ENCODE peak calls at places on chromosomes 5 and 9, in ten cellular contexts. K is stomach, Z is heart left ventricle, W is small intestine, Q is body of pancreas, H is ovary, U is sigmoid colon, E is K562, R is tibial nerve, D is lower lobe of right lung. T is an unnamed sample.

GRCh38 chr5:115956957-115957356 is 5.3 kb upstream of the LVRN start:
- DNase-seq in K (no peak), Z (no peak), W (no peak), Q (no peak), H (no peak), U (no peak), E (no peak), R (no peak), D (no peak), T (no peak)

GRCh38 chr9:27377147-27377807 is 80.3 kb upstream of the EQTN start:
- DNase-seq in K (no peak), Z (no peak), W (peak; percentile 54), Q (no peak), H (no peak), U (no peak), E (peak; percentile 4), R (no peak), D (no peak), T (peak; percentile 65)

GRCh38 chr5:164504141-164504772 is 998.8 kb downstream of the MAT2B start:
- DNase-seq in K (peak; percentile 36), Z (no peak), W (peak; percentile 47), Q (peak; percentile 46), H (peak; percentile 15), U (no peak), E (peak; percentile 33), R (peak; percentile 61), D (no peak), T (no peak)

GRCh38 chr9:113719919-113720318 is 156.2 kb upstream of the ZNF618 start:
- DNase-seq in K (no peak), Z (no peak), W (no peak), Q (no peak), H (no peak), U (no peak), E (no peak), R (no peak), D (no peak), T (no peak)

GRCh38 chr5:102932781-102933180 is 177.7 kb downstream of the PAM start:
- DNase-seq in K (no peak), Z (no peak), W (no peak), Q (no peak), H (no peak), U (no peak), E (no peak), R (no peak), D (no peak), T (no peak)

GRCh38 chr9:96236854-96237545 is 65.0 kb downstream of the HSD17B3 start:
- DNase-seq in K (no peak), Z (no peak), W (no peak), Q (no peak), H (no peak), U (no peak), E (no peak), R (no peak), D (no peak), T (no peak)

GRCh38 chr5:68134033-68134668 is 81.4 kb upstream of the PIK3R1 start:
- DNase-seq in K (no peak), Z (no peak), W (no peak), Q (no peak), H (no peak), U (no peak), E (no peak), R (no peak), D (no peak), T (no peak)

GRCh38 chr5:56607551-56607950 is 207.8 kb upstream of the MAP3K1 start:
- DNase-seq in K (no peak), Z (no peak), W (no peak), Q (no peak), H (no peak), U (no peak), E (no peak), R (no peak), D (no peak), T (no peak)

GRCh38 chr5:181189962-181190710 is 14.9 kb downstream of the TRIM7 start:
- DNase-seq in K (peak; percentile 33), Z (no peak), W (peak; percentile 30), Q (peak; percentile 36), H (peak; percentile 51), U (peak; percentile 75), E (no peak), R (no peak), D (no peak), T (no peak)

GRCh38 chr5:59517926-59518585 is 375.5 kb downstream of the PDE4D start:
- DNase-seq in K (no peak), Z (no peak), W (no peak), Q (no peak), H (no peak), U (no peak), E (no peak), R (no peak), D (no peak), T (no peak)

GRCh38 chr5:136210259-136210658 is 17.3 kb upstream of the SMIM32 start:
- DNase-seq in K (no peak), Z (no peak), W (no peak), Q (no peak), H (no peak), U (no peak), E (no peak), R (no peak), D (no peak), T (no peak)

GRCh38 chr5:160770718-160771117 is 81.3 kb downstream of the ATP10B start:
- DNase-seq in K (no peak), Z (no peak), W (no peak), Q (no peak), H (no peak), U (no peak), E (no peak), R (no peak), D (no peak), T (no peak)

GRCh38 chr5:14281746-14282181 is 138.6 kb downstream of the TRIO start:
- DNase-seq in K (no peak), Z (no peak), W (no peak), Q (no peak), H (no peak), U (no peak), E (no peak), R (no peak), D (no peak), T (no peak)

GRCh38 chr9:136460772-136461325 is 21.2 kb upstream of the INPP5E start:
- DNase-seq in K (no peak), Z (no peak), W (no peak), Q (no peak), H (no peak), U (no peak), E (no peak), R (no peak), D (no peak), T (no peak)
- H3K36me3 ChIP-seq in K (peaks cover 100% of the 10 kb centered on the region), Z (peaks cover 100% of the 10 kb centered on the region), W (peaks cover 47% of the 10 kb centered on the region), Q (peaks cover 68% of the 10 kb centered on the region), H (no peaks in the 10 kb centered on the region), U (peaks cover 93% of the 10 kb centered on the region), E (peaks cover 91% of the 10 kb centered on the region), R (peaks cover 62% of the 10 kb centered on the region), D (peaks cover 100% of the 10 kb centered on the region), T (peaks cover 100% of the 10 kb centered on the region)

GRCh38 chr9:135476561-135476960 is 3.0 kb upstream of the PPP1R26 start:
- DNase-seq in K (no peak), Z (no peak), W (no peak), Q (no peak), H (no peak), U (no peak), E (no peak), R (no peak), D (no peak), T (no peak)

GRCh38 chr9:135471751-135472640 is 7.6 kb upstream of the PPP1R26 start:
- DNase-seq in K (no peak), Z (no peak), W (no peak), Q (no peak), H (no peak), U (no peak), E (peak; percentile 40), R (no peak), D (no peak), T (no peak)

GRCh38 chr9:135476981-135477380 is 2.6 kb upstream of the PPP1R26 start:
- DNase-seq in K (no peak), Z (no peak), W (no peak), Q (no peak), H (no peak), U (no peak), E (no peak), R (no peak), D (peak; percentile 54), T (no peak)

GRCh38 chr9:135473972-135474543 is 5.5 kb upstream of the PPP1R26 start:
- DNase-seq in K (no peak), Z (no peak), W (no peak), Q (no peak), H (no peak), U (no peak), E (no peak), R (no peak), D (no peak), T (no peak)

GRCh38 chr9:135474915-135475314 is 4.7 kb upstream of the PPP1R26 start:
- DNase-seq in K (peak; percentile 40), Z (no peak), W (no peak), Q (no peak), H (no peak), U (no peak), E (peak; percentile 77), R (no peak), D (peak; percentile 71), T (no peak)
- H3K4me3 ChIP-seq in K (no peak overlapping the region), Z (no peak overlapping the region), W (no peak overlapping the region), Q (no peak overlapping the region), H (no peak overlapping the region), U (no peak overlapping the region), E (no peak overlapping the region), R (no peak overlapping the region), D (no peak overlapping the region), T (no peak overlapping the region)

DNA sequence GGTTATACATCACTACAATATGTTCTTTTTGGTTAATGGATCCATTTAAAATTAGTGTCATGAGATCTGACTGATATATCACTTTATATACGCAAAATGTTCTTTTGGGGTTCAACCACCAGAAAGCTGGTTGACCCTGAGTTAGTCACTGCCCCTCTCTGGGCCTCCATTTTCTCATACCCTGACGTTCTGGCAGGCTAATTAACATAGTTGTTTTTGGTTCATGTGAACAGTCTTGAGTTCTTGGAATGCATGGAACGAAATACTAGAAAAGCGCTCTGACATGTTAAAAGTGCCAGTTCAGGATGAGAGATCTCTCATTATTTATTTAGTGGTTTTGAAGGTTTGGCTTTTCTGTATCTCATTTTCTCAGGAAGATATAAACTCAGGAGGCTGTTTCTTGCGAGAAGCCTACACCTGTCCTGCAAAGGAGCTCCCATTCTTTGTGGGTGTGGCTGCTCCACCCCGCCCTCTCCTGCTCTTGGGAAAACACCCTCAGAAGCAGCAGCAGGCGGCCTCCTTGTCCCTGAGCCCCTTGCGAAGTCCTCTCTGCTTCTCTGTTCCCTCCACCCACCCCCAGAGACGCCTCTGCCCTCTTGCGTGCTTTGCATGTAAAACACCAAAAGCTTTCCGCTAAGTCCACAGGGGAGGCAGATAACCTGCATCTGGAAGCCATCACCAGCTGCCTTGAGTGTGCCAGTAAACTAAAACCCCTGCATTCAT is 302.4 kb upstream of the PANK3 start:
- DNase-seq in K (no peak), Z (no peak), W (no peak), Q (no peak), H (no peak), U (no peak), E (peak; percentile 15), R (no peak), D (no peak), T (no peak)
- H3K27ac ChIP-seq in K (no peak overlapping the region), Z (no peak overlapping the region), W (no peak overlapping the region), Q (no peak overlapping the region), H (no peak overlapping the region), U (no peak overlapping the region), E (no peak overlapping the region), R (no peak overlapping the region), D (no peak overlapping the region), T (no peak overlapping the region)

DNA sequence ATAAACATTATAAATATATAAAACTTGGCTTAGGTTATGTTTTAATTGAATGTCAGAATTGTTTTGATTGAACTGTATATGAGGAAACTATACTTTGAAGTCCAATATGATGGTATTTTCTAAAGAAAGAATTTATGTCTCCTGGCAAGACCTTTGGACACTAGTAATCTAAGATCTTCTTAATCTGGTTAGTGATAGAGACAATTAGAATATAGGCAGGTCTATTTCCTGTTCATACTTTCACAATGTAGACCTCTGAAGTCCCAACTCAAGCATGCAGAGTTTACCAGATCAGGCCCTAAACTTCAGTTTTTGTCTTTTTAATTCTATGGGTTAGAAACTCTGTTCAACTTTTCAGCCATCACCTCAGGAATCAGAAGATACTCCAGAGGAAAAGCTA is 6.9 kb upstream of the TMEM161B start:
- DNase-seq in K (no peak), Z (no peak), W (peak; percentile 66), Q (no peak), H (no peak), U (no peak), E (no peak), R (no peak), D (no peak), T (no peak)
- H3K36me3 ChIP-seq in K (peaks cover 23% of the 10 kb centered on the region), Z (peaks cover 77% of the 10 kb centered on the region), W (no peaks in the 10 kb centered on the region), Q (no peaks in the 10 kb centered on the region), H (no peaks in the 10 kb centered on the region), U (no peaks in the 10 kb centered on the region), E (peaks cover 46% of the 10 kb centered on the region), R (no peaks in the 10 kb centered on the region), D (peaks cover 11% of the 10 kb centered on the region), T (no peaks in the 10 kb centered on the region)

T was measured in gastrocnemius medialis.